ENCODE peak calls at places on chromosomes 11 and 22, in eight cellular contexts. Q is lung; V is HEK293T; C is COLO829; X is stimulated activated CD8-positive, alpha-beta memory T cell treated with anti-CD3 and anti-CD28 coated beads, Interleukin-12 subunit alpha, Interleukin-12 subunit beta, amount 100 ng/mL, for 4 hours; E is left kidney; W is transverse colon; D is NCI-H2081. Z is an unnamed sample.

GRCh38 chr11:73374130-73374529 is 2.1 kb upstream of the RELT start:
- DNase-seq in Q (no peak), V (no peak), C (peak), X (no peak), E (peak), W (no peak), D (no peak), Z (no peak)

GRCh38 chr11:94302806-94303205 is 1.6 kb upstream of the IZUMO1R start:
- DNase-seq in Q (no peak), V (no peak), C (no peak), X (no peak), E (no peak), W (no peak), D (no peak), Z (no peak)

GRCh38 chr22:39293766-39294368 is 25.6 kb downstream of the RPL3 start:
- DNase-seq in Q (no peak), V (no peak), C (no peak), X (no peak), E (no peak), W (no peak), D (no peak), Z (no peak)

GRCh38 chr22:47392054-47392347 is 629.6 kb downstream of the TBC1D22A start:
- DNase-seq in Q (no peak), V (no peak), C (no peak), X (no peak), E (no peak), W (no peak), D (no peak), Z (no peak)

GRCh38 chr11:34416088-34416487 is 22.6 kb upstream of the CAT start:
- DNase-seq in Q (no peak), V (no peak), C (no peak), X (no peak), E (no peak), W (no peak), D (no peak), Z (no peak)

GRCh38 chr11:2847511-2847910 is 38.1 kb downstream of the CDKN1C start:
- DNase-seq in Q (no peak), V (no peak), C (no peak), X (no peak), E (peak), W (no peak), D (peak), Z (no peak)

GRCh38 chr11:26348776-26349175 is 16.8 kb downstream of the ANO3 start:
- DNase-seq in Q (no peak), V (no peak), C (no peak), X (no peak), E (no peak), W (no peak), D (no peak), Z (no peak)

GRCh38 chr11:71580057-71581003 is 2.3 kb downstream of the KRTAP5-11 start:
- DNase-seq in Q (peak), V (peak), C (peak), X (no peak), E (peak), W (peak), D (peak), Z (peak)

GRCh38 chr11:36540998-36541397 is 26.8 kb upstream of the RAG1 start:
- DNase-seq in Q (no peak), V (peak), C (peak), X (no peak), E (peak), W (peak), D (peak), Z (peak)

GRCh38 chr11:36211735-36212430 is 77.3 kb downstream of the COMMD9 start:
- DNase-seq in Q (no peak), V (no peak), C (no peak), X (no peak), E (no peak), W (no peak), D (no peak), Z (no peak)

GRCh38 chr11:12813371-12814225 is 139.4 kb downstream of the TEAD1 start:
- DNase-seq in Q (no peak), V (no peak), C (no peak), X (no peak), E (peak), W (peak), D (no peak), Z (peak)

GRCh38 chr11:105227363-105227762 is 87.8 kb upstream of the CARD18 start:
- DNase-seq in Q (no peak), V (no peak), C (no peak), X (no peak), E (no peak), W (no peak), D (no peak), Z (no peak)

GRCh38 chr11:124872741-124873140 is 7.5 kb downstream of the ROBO3 start:
- DNase-seq in Q (no peak), V (no peak), C (no peak), X (no peak), E (no peak), W (no peak), D (no peak), Z (no peak)

GRCh38 chr11:35105319-35106063 is 33.5 kb upstream of the CD44 start:
- DNase-seq in Q (no peak), V (no peak), C (no peak), X (no peak), E (no peak), W (no peak), D (no peak), Z (no peak)

GRCh38 chr11:131883332-131883731 is 512.9 kb downstream of the NTM start:
- DNase-seq in Q (no peak), V (no peak), C (no peak), X (no peak), E (no peak), W (no peak), D (no peak), Z (no peak)

GRCh38 chr22:19799322-19800190 is 39.0 kb downstream of the TBX1 start:
- DNase-seq in Q (no peak), V (no peak), C (no peak), X (no peak), E (peak), W (no peak), D (no peak), Z (no peak)

GRCh38 chr22:22098457-22099193 is 116.0 kb upstream of the TOP3B start:
- DNase-seq in Q (no peak), V (no peak), C (no peak), X (no peak), E (no peak), W (no peak), D (no peak), Z (no peak)

GRCh38 chr11:20311444-20311843 is 52.1 kb upstream of the HTATIP2 start:
- DNase-seq in Q (no peak), V (no peak), C (no peak), X (no peak), E (no peak), W (no peak), D (no peak), Z (no peak)

GRCh38 chr11:119906376-119906775 is 177.4 kb upstream of the NECTIN1 start:
- DNase-seq in Q (no peak), V (no peak), C (no peak), X (no peak), E (no peak), W (no peak), D (no peak), Z (no peak)

GRCh38 chr11:128054323-128054910 is 532.9 kb downstream of the ETS1 start:
- DNase-seq in Q (no peak), V (no peak), C (no peak), X (no peak), E (no peak), W (no peak), D (no peak), Z (no peak)